ENCODE peak calls at places on chromosomes 2 and 18, in nine cellular contexts. I is MM.1S, V is Peyer's patch, U is astrocyte of the spinal cord, Z is AG09309, M is lower leg skin, N is mesendoderm, D is dorsolateral prefrontal cortex, Q is A673. H is an unnamed sample.

GRCh38 chr18:9975658-9976057 is 61.8 kb downstream of the VAPA start:
- DNase-seq in I (no peak), V (no peak), U (no peak), Z (no peak), M (no peak), N (no peak), D (no peak), Q (no peak), H (no peak)

GRCh38 chr2:1769703-1770422 is 25.5 kb upstream of the PXDN start:
- DNase-seq in I (peak), V (peak), U (peak), Z (no peak), M (no peak), N (peak), D (peak), Q (peak), H (peak)

GRCh38 chr2:101983928-101984327 is 7.8 kb upstream of the IL1R2 start:
- DNase-seq in I (no peak), V (no peak), U (no peak), Z (no peak), M (no peak), N (no peak), D (no peak), Q (peak), H (peak)

GRCh38 chr2:143692162-143692561 is 562.9 kb downstream of the ARHGAP15 start:
- DNase-seq in I (no peak), V (no peak), U (no peak), Z (no peak), M (no peak), N (peak), D (no peak), Q (no peak), H (peak)

GRCh38 chr2:27911458-27912210 is 21.1 kb downstream of the BABAM2 start:
- DNase-seq in I (no peak), V (no peak), U (no peak), Z (no peak), M (no peak), N (no peak), D (no peak), Q (no peak), H (no peak)

GRCh38 chr2:203059567-203059966 is 44.9 kb downstream of the NBEAL1 start:
- DNase-seq in I (no peak), V (no peak), U (no peak), Z (no peak), M (no peak), N (no peak), D (no peak), Q (no peak), H (no peak)

GRCh38 chr2:29895296-29895695 is 26.1 kb downstream of the ALK start:
- DNase-seq in I (no peak), V (no peak), U (peak), Z (no peak), M (no peak), N (no peak), D (no peak), Q (peak), H (no peak)

GRCh38 chr2:105396254-105397024 is 2.4 kb downstream of the FHL2 start:
- DNase-seq in I (no peak), V (peak), U (peak), Z (peak), M (peak), N (peak), D (no peak), Q (no peak), H (no peak)

GRCh38 chr2:99662761-99663341 is 173.0 kb upstream of the REV1 start:
- DNase-seq in I (no peak), V (no peak), U (peak), Z (peak), M (peak), N (no peak), D (no peak), Q (peak), H (no peak)

GRCh38 chr18:10973579-10974260 is 175.6 kb downstream of the PIEZO2 start:
- DNase-seq in I (no peak), V (no peak), U (no peak), Z (no peak), M (no peak), N (no peak), D (no peak), Q (no peak), H (no peak)

DNA sequence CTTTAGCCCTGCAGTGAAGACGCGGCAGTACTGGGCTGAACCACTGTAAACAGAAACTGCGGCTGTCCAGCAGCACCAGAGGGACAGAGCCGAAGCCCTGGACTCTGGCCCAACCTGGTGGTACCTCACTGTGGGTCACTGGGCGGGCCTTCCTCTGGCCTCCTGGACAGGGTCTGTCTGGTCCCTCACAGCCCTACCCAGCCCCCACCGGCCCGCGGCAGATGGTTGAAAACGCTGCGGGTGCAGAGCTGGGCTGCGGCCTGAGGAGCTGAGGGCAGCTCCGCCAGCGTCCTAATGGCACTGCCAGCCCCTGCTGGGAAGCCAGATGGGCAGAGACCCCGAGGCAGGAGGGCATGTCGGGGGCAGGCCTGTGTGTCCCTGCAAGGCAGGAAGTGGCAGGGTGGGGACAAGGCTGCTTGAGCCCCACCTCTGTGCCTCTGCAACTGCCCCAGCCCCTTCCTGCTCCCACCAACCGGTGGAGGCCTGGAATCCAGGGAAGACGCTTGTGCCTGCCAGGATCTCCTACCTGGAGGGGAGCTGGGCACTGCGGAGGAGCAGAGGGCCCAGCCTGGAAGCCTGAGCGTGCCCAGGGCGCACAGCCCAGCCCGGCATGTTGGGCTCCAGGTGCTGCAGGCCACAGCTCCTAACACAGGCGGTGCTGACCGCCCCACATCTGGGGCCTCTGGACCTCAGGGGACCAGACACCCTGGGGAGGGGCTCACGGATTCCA is 36.3 kb downstream of the HS6ST1 start:
- DNase-seq in I (no peak), V (no peak), U (no peak), Z (no peak), M (no peak), N (no peak), D (no peak), Q (no peak), H (no peak)
- H3K4me3 ChIP-seq in I (no peak), V (no peak), U (no peak), Z (no peak), M (no peak), N (no peak), D (no peak), Q (no peak), H (no peak)

GRCh38 chr2:165587335-165587938 is 117.9 kb downstream of the CSRNP3 start:
- DNase-seq in I (peak), V (no peak), U (no peak), Z (no peak), M (no peak), N (no peak), D (no peak), Q (peak), H (no peak)
- H3K4me3 ChIP-seq in I (no peak), V (no peak), U (no peak), Z (no peak), M (no peak), N (no peak), D (no peak), Q (peak), H (no peak)

DNA sequence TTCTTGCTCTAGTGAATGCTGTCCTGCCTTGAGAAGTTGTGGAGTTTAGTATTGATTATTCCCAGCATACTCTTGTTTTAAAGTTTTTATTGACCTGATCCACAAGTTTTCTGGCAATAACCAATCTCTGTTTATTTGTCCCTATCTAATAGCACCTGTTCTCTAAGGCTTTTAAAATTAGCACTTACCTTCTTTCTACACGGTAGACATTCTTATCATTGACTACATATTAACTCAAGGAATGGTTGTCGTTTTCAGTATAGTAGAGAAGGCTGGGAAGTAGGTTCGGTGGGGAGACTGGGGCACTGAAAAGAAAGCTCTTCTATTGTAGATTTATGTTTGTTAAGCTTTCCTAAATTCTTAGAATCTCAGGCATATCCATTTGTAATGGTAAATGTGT is 726.0 kb downstream of the DPP10 start:
- DNase-seq in I (no peak), V (no peak), U (no peak), Z (no peak), M (no peak), N (no peak), D (no peak), Q (no peak), H (no peak)
- H3K4me3 ChIP-seq in I (no peak), V (no peak), U (no peak), Z (no peak), M (no peak), N (no peak), D (no peak), Q (no peak), H (no peak)

GRCh38 chr2:94997981-94998920 is 27.3 kb upstream of the MAL start:
- DNase-seq in I (no peak), V (peak), U (no peak), Z (no peak), M (no peak), N (peak), D (peak), Q (no peak), H (peak)
- H3K4me3 ChIP-seq in I (no peak), V (no peak), U (no peak), Z (no peak), M (peak), N (no peak), D (peak), Q (no peak), H (peak)

GRCh38 chr2:159904565-159905281 is 106.7 kb upstream of the CD302 start:
- DNase-seq in I (peak), V (peak), U (no peak), Z (no peak), M (peak), N (peak), D (no peak), Q (no peak), H (peak)
- H3K4me3 ChIP-seq in I (peak), V (peak), U (peak), Z (peak), M (peak), N (peak), D (peak), Q (peak), H (peak)

DNA sequence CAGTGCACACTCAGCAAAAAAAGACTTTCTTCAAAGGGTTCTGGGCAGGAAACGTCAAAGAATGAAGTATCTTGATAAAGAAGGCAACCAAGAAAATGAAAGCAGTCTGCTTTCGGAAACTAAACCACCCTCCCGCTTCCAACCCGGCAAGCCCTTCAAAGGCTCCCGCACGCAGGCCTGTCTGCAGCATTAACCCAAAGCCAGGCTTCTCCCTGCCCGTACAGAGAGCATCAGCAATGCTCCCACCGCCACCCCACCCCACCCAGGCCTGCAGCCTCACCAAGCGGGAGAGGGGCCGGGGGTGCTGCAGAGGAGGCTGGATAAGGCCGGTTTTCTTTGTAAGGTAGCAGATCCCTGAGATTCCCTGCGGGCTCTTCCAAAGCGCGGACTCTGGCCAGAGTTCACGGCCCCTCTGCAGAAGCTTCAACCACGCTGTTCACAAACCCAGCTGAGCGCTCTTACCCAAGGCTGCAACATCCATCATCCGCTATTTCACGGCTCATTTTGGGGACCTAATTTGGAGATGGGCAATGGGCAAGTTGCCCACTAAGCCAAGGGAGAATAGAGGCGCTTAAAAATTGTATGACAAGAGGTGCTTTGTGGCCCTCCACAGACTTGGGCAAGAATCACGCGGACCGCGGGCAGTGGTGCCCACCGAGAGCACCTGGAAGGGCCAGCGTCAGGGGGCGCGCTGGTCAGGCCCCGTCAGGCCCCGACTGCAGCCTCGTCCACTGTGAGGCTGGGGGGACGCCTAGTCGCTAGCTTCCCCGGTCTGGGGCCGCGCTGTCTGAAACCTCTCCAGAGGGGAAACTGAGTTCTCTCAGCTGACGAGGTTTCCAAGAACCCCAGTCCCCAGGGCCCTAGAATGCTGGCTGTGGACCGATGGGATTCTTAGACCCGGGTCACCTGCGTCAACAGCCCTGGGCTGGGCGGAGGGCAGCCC is 225.4 kb upstream of the ID2 start:
- DNase-seq in I (peak), V (peak), U (no peak), Z (no peak), M (no peak), N (no peak), D (no peak), Q (no peak), H (peak)
- H3K4me3 ChIP-seq in I (no peak), V (peak), U (no peak), Z (no peak), M (no peak), N (no peak), D (peak), Q (no peak), H (no peak)

GRCh38 chr2:160199053-160199452 is 1.0 kb downstream of the ITGB6 start:
- DNase-seq in I (no peak), V (no peak), U (no peak), Z (no peak), M (no peak), N (no peak), D (no peak), Q (no peak), H (no peak)
- H3K4me3 ChIP-seq in I (no peak), V (peak), U (no peak), Z (no peak), M (no peak), N (no peak), D (no peak), Q (no peak), H (no peak)

GRCh38 chr2:39664898-39665591 is 672 bp upstream of the TMEM178A start:
- DNase-seq in I (no peak), V (no peak), U (no peak), Z (no peak), M (no peak), N (peak), D (no peak), Q (no peak), H (peak)
- H3K4me3 ChIP-seq in I (no peak), V (peak), U (peak), Z (no peak), M (no peak), N (peak), D (peak), Q (no peak), H (peak)

H was measured in H7.